ENCODE peak calls at places on chromosome 14, in five cellular contexts. Y is A172, E is NCI-H510A, P is ACHN, I is ELR. L is an unnamed sample.

GRCh38 chr14:92659765-92660561 is 88.5 kb downstream of the LGMN start:
- DNase-seq in E (no peak), I (no peak), Y (no peak), P (no peak), L (no peak)

GRCh38 chr14:105888151-105888550 is 361.8 kb downstream of the TMEM121 start:
- DNase-seq in E (no peak), I (no peak), Y (no peak), P (no peak), L (no peak)

GRCh38 chr14:85332401-85332800 is 197.5 kb upstream of the FLRT2 start:
- DNase-seq in P (no peak), I (no peak), E (no peak), Y (no peak), L (no peak)

GRCh38 chr14:34883954-34884353 is 8.8 kb upstream of the BAZ1A start:
- DNase-seq in Y (no peak), E (no peak), P (no peak), I (no peak), L (no peak)

GRCh38 chr14:101241807-101242278 is 319.5 kb upstream of the DIO3 start:
- DNase-seq in I (peak; percentile 62), E (no peak), Y (peak; percentile 1), P (no peak), L (peak; percentile 62)

GRCh38 chr14:32933943-32934890 is 4.5 kb upstream of the NPAS3 start:
- DNase-seq in P (no peak), I (no peak), E (peak; percentile 21), Y (peak; percentile 22), L (no peak)

GRCh38 chr14:24889843-24890242 is 160.1 kb downstream of the STXBP6 start:
- DNase-seq in Y (no peak), E (no peak), P (no peak), I (no peak), L (no peak)

GRCh38 chr14:100589071-100589759 is 2.0 kb upstream of the BEGAIN start:
- DNase-seq in E (no peak), Y (no peak), P (no peak), I (no peak), L (no peak)

GRCh38 chr14:38171197-38171596 is 36.5 kb upstream of the SSTR1 start:
- DNase-seq in E (peak; percentile 1), Y (peak; percentile 19), I (peak; percentile 43), P (peak; percentile 34), L (no peak)

GRCh38 chr14:31829256-31829923 is 247.7 kb upstream of the ARHGAP5 start:
- DNase-seq in Y (peak; percentile 2), P (no peak), I (peak; percentile 83), E (no peak), L (no peak)

GRCh38 chr14:30251017-30251416 is 307.9 kb upstream of the G2E3 start:
- DNase-seq in E (no peak), Y (no peak), I (no peak), P (no peak), L (no peak)

GRCh38 chr14:67928375-67928774 is 108.8 kb downstream of the RAD51B start:
- DNase-seq in P (no peak), I (no peak), E (no peak), Y (no peak), L (no peak)

GRCh38 chr14:104355949-104356737 is 217.8 kb downstream of the KIF26A start:
- DNase-seq in Y (no peak), I (no peak), E (no peak), P (no peak), L (peak; percentile 29)

GRCh38 chr14:105161314-105161713 is 7.3 kb downstream of the JAG2 start:
- DNase-seq in P (no peak), I (no peak), E (peak; percentile 93), Y (no peak), L (no peak)

GRCh38 chr14:100523536-100524025 is 63.6 kb downstream of the BEGAIN start:
- DNase-seq in E (no peak), P (no peak), I (no peak), Y (no peak), L (no peak)

GRCh38 chr14:96661244-96661969 is 135.8 kb upstream of the VRK1 start:
- DNase-seq in E (no peak), Y (no peak), I (no peak), P (no peak), L (no peak)

GRCh38 chr14:103707329-103708263 is 7.7 kb downstream of the XRCC3 start:
- DNase-seq in P (no peak), Y (no peak), I (no peak), E (no peak), L (no peak)

GRCh38 chr14:71551291-71551955 is 380.8 kb upstream of the RGS6 start:
- DNase-seq in P (peak; percentile 39), I (peak; percentile 38), E (no peak), Y (peak; percentile 2), L (no peak)

GRCh38 chr14:81234268-81234667 is 13.5 kb upstream of the GTF2A1 start:
- DNase-seq in P (peak; percentile 21), I (no peak), E (no peak), Y (no peak), L (no peak)

GRCh38 chr14:60722163-60722835 is 1.9 kb downstream of the SIX4 start:
- DNase-seq in E (peak; percentile 59), P (peak; percentile 45), Y (peak; percentile 1), I (peak; percentile 80), L (peak; percentile 95)

GRCh38 chr14:56299306-56299984 is 181.2 kb downstream of the PELI2 start:
- DNase-seq in P (no peak), I (no peak), Y (no peak), E (no peak), L (no peak)

GRCh38 chr14:105216490-105217247 is 31.7 kb upstream of the BTBD6 start:
- DNase-seq in P (no peak), I (no peak), Y (no peak), E (no peak), L (no peak)